ENCODE peak calls at places on chromosome 9, in nine cellular contexts. L is activated CD8-positive, alpha-beta memory T cell treated with anti-CD3 and anti-CD28 coated beads, Interleukin-2, amount 50 U/mL, for 48 hours; V is amniotic stem cell; U is stomach; I is breast epithelium; F is tibial artery; A is cardiac muscle cell; P is ureter; S is dermis blood vessel endothelial cell. Z is an unnamed sample.

GRCh38 chr9:128920381-128921058 is at the start of gene PHYHD1:
- DNase-seq in I (no peak), A (peak), S (no peak), P (no peak), F (peak), L (no peak), U (peak), V (no peak), Z (peak)

GRCh38 chr9:130939405-130939941 is 426 bp upstream of the FIBCD1 start:
- DNase-seq in S (peak), I (no peak), U (no peak), F (no peak), A (no peak), L (no peak), V (no peak), P (no peak), Z (no peak)

GRCh38 chr9:126325779-126326178 is 850 bp upstream of the MVB12B start:
- DNase-seq in P (no peak), U (no peak), A (no peak), S (no peak), I (no peak), V (no peak), L (no peak), F (no peak), Z (no peak)

GRCh38 chr9:37936965-37937364 is 33.0 kb upstream of the SLC25A51 start:
- DNase-seq in F (no peak), V (peak), L (no peak), U (no peak), A (peak), P (no peak), I (no peak), S (no peak), Z (peak)

GRCh38 chr9:12818431-12819000 is 43.7 kb downstream of the LURAP1L start:
- DNase-seq in P (no peak), L (no peak), A (peak), S (no peak), I (no peak), U (no peak), F (peak), V (no peak), Z (no peak)

GRCh38 chr9:110891760-110892159 is 146.5 kb downstream of the LPAR1 start:
- DNase-seq in V (no peak), P (no peak), L (no peak), U (no peak), S (no peak), I (no peak), A (no peak), F (no peak), Z (no peak)

GRCh38 chr9:281753-282645 is 67.3 kb downstream of the DOCK8 start:
- DNase-seq in F (no peak), A (no peak), P (no peak), V (no peak), S (no peak), I (no peak), U (no peak), L (no peak), Z (no peak)

GRCh38 chr9:87803623-87804345 is 77.9 kb downstream of the CTSL start:
- DNase-seq in P (no peak), A (no peak), F (no peak), V (no peak), I (no peak), U (no peak), S (no peak), L (no peak), Z (no peak)

GRCh38 chr9:117121331-117121730 is 293.5 kb downstream of the ASTN2 start:
- DNase-seq in S (no peak), I (no peak), U (peak), A (peak), F (no peak), L (no peak), V (no peak), P (no peak), Z (no peak)

GRCh38 chr9:91734371-91734981 is 215.6 kb downstream of the ROR2 start:
- DNase-seq in S (peak), L (peak), U (peak), P (peak), V (no peak), F (peak), I (peak), A (peak), Z (peak)

GRCh38 chr9:134661791-134662142 is 20.2 kb downstream of the COL5A1 start:
- DNase-seq in P (no peak), F (peak), A (no peak), I (no peak), V (peak), U (no peak), L (no peak), S (no peak), Z (peak)

GRCh38 chr9:101514056-101514455 is 19.6 kb upstream of the RNF20 start:
- DNase-seq in I (no peak), U (no peak), P (no peak), V (peak), S (no peak), F (no peak), L (no peak), A (peak), Z (no peak)

GRCh38 chr9:114116061-114116747 is 17.1 kb upstream of the KIF12 start:
- DNase-seq in A (no peak), U (no peak), I (no peak), P (no peak), V (no peak), F (no peak), S (no peak), L (no peak), Z (no peak)

GRCh38 chr9:8628771-8629170 is 829.2 kb upstream of the DMAC1 start:
- DNase-seq in S (no peak), P (no peak), I (no peak), L (no peak), U (no peak), F (no peak), V (no peak), A (no peak), Z (no peak)

GRCh38 chr9:126413470-126414051 is 86.9 kb downstream of the MVB12B start:
- DNase-seq in P (no peak), I (no peak), F (no peak), V (no peak), L (no peak), S (no peak), U (no peak), A (no peak), Z (no peak)

GRCh38 chr9:94645901-94646300 is 6.6 kb upstream of the FBP1 start:
- DNase-seq in L (no peak), V (no peak), A (no peak), I (no peak), F (no peak), P (no peak), S (no peak), U (no peak), Z (no peak)

GRCh38 chr9:115213777-115214428 is 95.9 kb upstream of the TNC start:
- DNase-seq in U (no peak), P (no peak), I (no peak), L (no peak), V (no peak), A (peak), S (no peak), F (no peak), Z (no peak)

GRCh38 chr9:124030969-124031451 is 19.4 kb downstream of the LHX2 start:
- DNase-seq in V (no peak), P (no peak), A (peak), I (no peak), U (no peak), F (no peak), L (no peak), S (no peak), Z (no peak)

GRCh38 chr9:90927496-90927895 is 125.9 kb downstream of the SYK start:
- DNase-seq in S (no peak), U (no peak), I (no peak), V (no peak), F (no peak), P (no peak), L (no peak), A (no peak), Z (no peak)

GRCh38 chr9:27394154-27394825 is 97.3 kb upstream of the EQTN start:
- DNase-seq in A (peak), F (no peak), I (no peak), L (no peak), P (no peak), V (no peak), S (peak), U (no peak), Z (no peak)

Z was measured in pancreas.